ENCODE peak calls at places on chromosomes 5 and 9, in nine cellular contexts. O is brain microvascular endothelial cell, S is uterus, L is upper lobe of right lung, I is HFF-Myc, A is MM.1S, V is astrocyte of the cerebellum, Z is transverse colon, J is lower leg skin. X is an unnamed sample.

GRCh38 chr9:90547896-90548295 is 94.7 kb downstream of the DIRAS2 start:
- DNase-seq in O (no peak), S (no peak), L (no peak), I (peak), A (no peak), V (no peak), Z (no peak), J (no peak), X (no peak)

GRCh38 chr5:77645158-77645994 is 6.9 kb upstream of the OTP start:
- DNase-seq in O (no peak), S (no peak), L (no peak), I (no peak), A (peak), V (no peak), Z (peak), J (no peak), X (no peak)

GRCh38 chr5:54081415-54081814 is 229.0 kb downstream of the ARL15 start:
- DNase-seq in O (no peak), S (no peak), L (no peak), I (no peak), A (no peak), V (no peak), Z (no peak), J (no peak), X (no peak)

GRCh38 chr5:139658928-139659667 is 10.9 kb downstream of the CXXC5 start:
- DNase-seq in O (peak), S (no peak), L (peak), I (no peak), A (no peak), V (no peak), Z (no peak), J (no peak), X (no peak)

GRCh38 chr9:110543631-110544051 is 35.9 kb downstream of the SVEP1 start:
- DNase-seq in O (no peak), S (peak), L (no peak), I (no peak), A (no peak), V (no peak), Z (no peak), J (no peak), X (no peak)

GRCh38 chr5:127988149-127988755 is 95.3 kb upstream of the SLC12A2 start:
- DNase-seq in O (peak), S (no peak), L (no peak), I (peak), A (no peak), V (peak), Z (no peak), J (no peak), X (no peak)

GRCh38 chr5:63768221-63768620 is 194.0 kb downstream of the HTR1A start:
- DNase-seq in O (no peak), S (no peak), L (no peak), I (no peak), A (no peak), V (no peak), Z (no peak), J (no peak), X (no peak)

GRCh38 chr9:136050706-136051567 is 44.2 kb downstream of the NACC2 start:
- DNase-seq in O (no peak), S (no peak), L (peak), I (no peak), A (no peak), V (no peak), Z (no peak), J (peak), X (no peak)

GRCh38 chr5:91469517-91470165 is 86.5 kb upstream of the ARRDC3 start:
- DNase-seq in O (peak), S (no peak), L (no peak), I (no peak), A (no peak), V (no peak), Z (no peak), J (no peak), X (no peak)

GRCh38 chr5:89556215-89557009 is 673.4 kb upstream of the MEF2C start:
- DNase-seq in O (peak), S (no peak), L (no peak), I (peak), A (no peak), V (peak), Z (no peak), J (no peak), X (no peak)

GRCh38 chr9:89839427-89839826 is 234.6 kb downstream of the GADD45G start:
- DNase-seq in O (no peak), S (no peak), L (no peak), I (no peak), A (no peak), V (no peak), Z (no peak), J (peak), X (no peak)

GRCh38 chr9:97876061-97876460 is 23.0 kb downstream of the FOXE1 start:
- DNase-seq in O (no peak), S (no peak), L (no peak), I (no peak), A (no peak), V (no peak), Z (no peak), J (no peak), X (no peak)

GRCh38 chr5:179607449-179607931 is 16.0 kb downstream of the HNRNPH1 start:
- DNase-seq in O (no peak), S (no peak), L (peak), I (no peak), A (no peak), V (no peak), Z (no peak), J (peak), X (no peak)

GRCh38 chr5:38757451-38758245 is 88.2 kb upstream of the OSMR start:
- DNase-seq in O (no peak), S (peak), L (no peak), I (no peak), A (no peak), V (no peak), Z (no peak), J (no peak), X (no peak)

GRCh38 chr5:67360047-67360446 is 163.4 kb upstream of the CD180 start:
- DNase-seq in O (no peak), S (no peak), L (no peak), I (no peak), A (no peak), V (no peak), Z (no peak), J (no peak), X (no peak)

GRCh38 chr9:138024831-138025291 is 147.3 kb downstream of the CACNA1B start:
- DNase-seq in O (no peak), S (no peak), L (no peak), I (no peak), A (no peak), V (no peak), Z (no peak), J (peak), X (no peak)

GRCh38 chr9:37715260-37715659 is 38.3 kb upstream of the TRMT10B start:
- DNase-seq in O (no peak), S (no peak), L (no peak), I (no peak), A (no peak), V (no peak), Z (no peak), J (no peak), X (no peak)

GRCh38 chr5:97400537-97400936 is 217.5 kb upstream of the RIOK2 start:
- DNase-seq in O (no peak), S (no peak), L (no peak), I (no peak), A (no peak), V (no peak), Z (no peak), J (no peak), X (no peak)

GRCh38 chr5:142888469-142889085 is 118.4 kb downstream of the ARHGAP26 start:
- DNase-seq in O (peak), S (no peak), L (no peak), I (no peak), A (no peak), V (no peak), Z (no peak), J (no peak), X (no peak)

GRCh38 chr9:89911721-89912604 is 307.2 kb downstream of the GADD45G start:
- DNase-seq in O (no peak), S (no peak), L (no peak), I (no peak), A (no peak), V (no peak), Z (no peak), J (peak), X (no peak)

GRCh38 chr9:133429216-133429613 is 7.0 kb downstream of the ADAMTS13 start:
- DNase-seq in O (no peak), S (no peak), L (no peak), I (no peak), A (no peak), V (no peak), Z (no peak), J (no peak), X (no peak)

GRCh38 chr5:139960723-139961383 is 82.2 kb downstream of the NRG2 start:
- DNase-seq in O (no peak), S (no peak), L (peak), I (no peak), A (peak), V (no peak), Z (no peak), J (peak), X (no peak)

GRCh38 chr5:89735108-89735507 is 674.4 kb downstream of the CETN3 start:
- DNase-seq in O (no peak), S (no peak), L (no peak), I (no peak), A (no peak), V (no peak), Z (no peak), J (no peak), X (peak)

GRCh38 chr5:84494453-84494852 is 109.8 kb upstream of the EDIL3 start:
- DNase-seq in O (peak), S (no peak), L (no peak), I (no peak), A (no peak), V (peak), Z (no peak), J (no peak), X (peak)

GRCh38 chr9:104073770-104074133 is 20.4 kb upstream of the SMC2 start:
- DNase-seq in O (no peak), S (no peak), L (no peak), I (no peak), A (no peak), V (no peak), Z (no peak), J (no peak), X (no peak)

GRCh38 chr5:116497648-116498047 is 77.0 kb downstream of the SEMA6A start:
- DNase-seq in O (no peak), S (no peak), L (no peak), I (no peak), A (no peak), V (no peak), Z (no peak), J (no peak), X (no peak)

GRCh38 chr5:37391591-37391990 is 12.5 kb downstream of the WDR70 start:
- DNase-seq in O (no peak), S (no peak), L (no peak), I (no peak), A (no peak), V (no peak), Z (no peak), J (no peak), X (no peak)

GRCh38 chr5:145680169-145680568 is 155.0 kb downstream of the PRELID2 start:
- DNase-seq in O (no peak), S (no peak), L (no peak), I (no peak), A (peak), V (no peak), Z (no peak), J (no peak), X (no peak)
- TF ChIP-seq CTCF in O (peak), S (no peak), L (no peak), I (peak), A (peak), V (no peak), Z (no peak), J (no peak), X (peak)

GRCh38 chr9:126376903-126377342 is 50.3 kb downstream of the MVB12B start:
- DNase-seq in O (no peak), S (no peak), L (no peak), I (no peak), A (no peak), V (no peak), Z (no peak), J (no peak), X (no peak)
- H3K4me3 ChIP-seq in O (no peak), S (no peak), L (no peak), I (no peak), A (no peak), V (no peak), Z (no peak), J (no peak), X (no peak)

GRCh38 chr5:18314192-18314778 is 680.0 kb downstream of the TAF11L14 start:
- DNase-seq in O (no peak), S (no peak), L (no peak), I (no peak), A (peak), V (peak), Z (no peak), J (no peak), X (no peak)
- TF ChIP-seq CTCF in O (peak), S (peak), L (peak), I (no peak), A (peak), V (peak), Z (peak), J (no peak), X (peak)

GRCh38 chr9:16099901-16100300 is 547.1 kb downstream of the CCDC171 start:
- DNase-seq in O (no peak), S (no peak), L (no peak), I (no peak), A (no peak), V (no peak), Z (no peak), J (no peak), X (no peak)

GRCh38 chr9:16105576-16105975 is 552.7 kb downstream of the CCDC171 start:
- DNase-seq in O (no peak), S (no peak), L (no peak), I (no peak), A (no peak), V (peak), Z (no peak), J (no peak), X (no peak)

GRCh38 chr9:16102154-16102553 is 549.3 kb downstream of the CCDC171 start:
- DNase-seq in O (no peak), S (no peak), L (no peak), I (no peak), A (no peak), V (no peak), Z (no peak), J (no peak), X (no peak)

GRCh38 chr9:16103613-16104012 is 550.8 kb downstream of the CCDC171 start:
- DNase-seq in O (no peak), S (peak), L (no peak), I (no peak), A (no peak), V (peak), Z (peak), J (no peak), X (no peak)

GRCh38 chr9:16100596-16101091 is 547.8 kb downstream of the CCDC171 start:
- DNase-seq in O (peak), S (peak), L (peak), I (no peak), A (no peak), V (no peak), Z (peak), J (no peak), X (no peak)
- H3K4me3 ChIP-seq in O (no peak), S (no peak), L (no peak), I (no peak), A (no peak), V (no peak), Z (no peak), J (no peak), X (no peak)

GRCh38 chr5:138611295-138612220 is 36.4 kb upstream of the HSPA9 start:
- DNase-seq in O (no peak), S (no peak), L (peak), I (no peak), A (no peak), V (no peak), Z (no peak), J (no peak), X (no peak)
- TF ChIP-seq CTCF in O (peak), S (peak), L (no peak), I (no peak), A (no peak), V (no peak), Z (no peak), J (no peak), X (no peak)

DNA sequence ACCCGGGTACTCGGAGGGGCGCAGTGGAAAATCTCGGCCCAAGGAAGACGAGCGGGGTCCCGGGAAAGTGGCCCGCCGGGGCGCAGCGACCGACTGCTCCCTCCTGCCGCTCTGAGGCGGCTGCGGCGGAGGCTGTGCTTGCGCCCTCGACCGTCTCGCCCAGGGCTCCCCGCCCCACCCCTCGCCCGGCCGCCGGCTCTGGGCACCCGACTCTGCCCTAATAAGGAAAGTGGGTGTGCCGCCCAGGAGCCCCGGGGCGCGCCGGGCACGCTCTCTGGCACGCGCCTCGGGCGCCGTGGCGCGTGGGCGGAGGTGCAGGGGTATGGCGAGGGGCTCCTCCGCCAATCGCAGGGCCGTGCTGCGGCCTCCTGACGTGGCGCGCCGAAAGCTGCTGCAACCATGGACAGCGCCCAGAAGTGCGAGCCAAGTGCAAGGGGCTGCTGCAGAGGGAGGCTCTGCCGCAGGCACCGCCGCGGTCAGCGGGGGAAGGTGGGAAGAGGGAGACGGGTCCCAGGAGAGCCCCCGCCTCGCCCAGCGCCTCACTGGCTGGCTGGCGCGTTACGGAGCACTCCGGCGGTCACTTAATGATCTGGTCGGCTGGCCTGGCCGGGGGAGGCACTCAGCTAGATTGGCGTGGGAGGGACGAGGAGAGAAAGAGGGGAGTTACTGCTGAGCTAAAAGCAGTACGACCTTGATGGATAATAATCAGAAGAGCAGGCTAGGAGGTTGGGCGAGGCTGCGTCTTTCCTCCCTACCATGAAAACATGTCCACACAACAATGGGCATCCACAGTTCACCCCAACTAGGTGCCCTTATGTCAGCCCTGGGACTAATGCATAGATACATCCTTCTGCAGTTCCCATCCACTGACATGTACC is at the start of gene PRUNE2:
- DNase-seq in O (peak), S (peak), L (peak), I (peak), A (no peak), V (peak), Z (peak), J (peak), X (no peak)
- H3K4me3 ChIP-seq in O (peak), S (peak), L (peak), I (peak), A (no peak), V (peak), Z (peak), J (no peak), X (peak)

GRCh38 chr9:18516514-18516913 is 42.6 kb downstream of the ADAMTSL1 start:
- DNase-seq in O (no peak), S (no peak), L (no peak), I (no peak), A (no peak), V (no peak), Z (no peak), J (no peak), X (no peak)
- TF ChIP-seq CTCF in O (no peak), S (no peak), L (no peak), I (no peak), A (no peak), V (no peak), Z (no peak), J (no peak), X (no peak)

DNA sequence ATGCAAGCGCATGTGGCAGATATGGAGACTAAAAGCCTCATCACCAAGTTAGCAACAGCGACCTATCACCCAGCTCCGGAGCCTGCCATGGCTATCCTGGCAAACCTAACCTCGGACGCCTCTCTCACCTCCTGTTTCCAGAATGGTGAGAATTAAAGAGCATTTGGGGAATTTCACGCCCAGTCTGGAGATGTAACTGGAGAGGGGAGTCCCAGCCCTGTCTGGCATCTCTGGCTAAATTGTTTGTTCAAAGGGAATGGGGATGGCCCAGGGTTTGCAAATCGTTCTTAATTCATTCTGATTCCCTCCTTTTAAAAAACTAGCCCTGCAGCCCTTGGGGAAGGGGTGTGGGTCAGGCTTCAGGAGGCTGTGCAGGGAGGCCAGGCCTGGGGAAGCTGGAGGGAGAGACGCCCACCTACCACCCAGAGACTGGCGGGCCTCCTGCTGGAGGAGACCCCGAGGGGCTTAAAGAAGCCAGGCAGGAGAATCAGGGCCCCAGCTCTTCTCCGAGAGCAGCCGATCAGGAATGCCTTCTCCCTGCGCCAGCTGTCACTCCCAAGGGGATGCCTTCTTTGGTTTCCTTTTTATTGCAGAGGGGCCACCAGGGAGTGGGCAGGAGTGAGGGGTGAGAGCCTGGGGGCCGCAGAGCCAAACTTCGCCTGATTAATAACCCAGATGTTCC is 971 bp upstream of the COL5A1 start:
- DNase-seq in O (no peak), S (no peak), L (no peak), I (no peak), A (no peak), V (no peak), Z (no peak), J (no peak), X (no peak)
- H3K4me3 ChIP-seq in O (peak), S (peak), L (peak), I (peak), A (no peak), V (peak), Z (peak), J (no peak), X (no peak)